ENCODE peak calls at places on chromosomes 3 and 15, in seven cellular contexts. P is Calu3, U is gastrocnemius medialis, Z is heart left ventricle, L is right atrium auricular region, R is endothelial cell, Y is RWPE1. A is an unnamed sample.

GRCh38 chr15:38541046-38541445 is 23.6 kb downstream of the RASGRP1 start:
- DNase-seq in Z (no peak), P (no peak), Y (no peak), L (no peak), R (no peak), U (no peak), A (no peak)

GRCh38 chr3:198081421-198081844 is 121.4 kb downstream of the LMLN start:
- DNase-seq in U (no peak), L (no peak), P (no peak), Z (no peak), R (peak), Y (no peak), A (no peak)

GRCh38 chr3:10340476-10340875 is 19.6 kb upstream of the SEC13 start:
- DNase-seq in R (no peak), Y (no peak), Z (no peak), U (no peak), P (no peak), L (no peak), A (no peak)

GRCh38 chr15:93052090-93052892 is 36.7 kb downstream of the RGMA start:
- DNase-seq in P (no peak), R (no peak), Y (no peak), Z (no peak), U (no peak), L (no peak), A (no peak)

GRCh38 chr15:36661042-36661441 is 81.6 kb downstream of the CDIN1 start:
- DNase-seq in R (no peak), L (no peak), Z (no peak), U (no peak), Y (no peak), P (no peak), A (no peak)

GRCh38 chr3:190175490-190175889 is 54.8 kb upstream of the P3H2 start:
- DNase-seq in Y (peak), P (no peak), U (no peak), L (no peak), R (no peak), Z (no peak), A (no peak)

GRCh38 chr3:139978966-139979365 is 44.0 kb downstream of the CLSTN2 start:
- DNase-seq in P (no peak), R (no peak), Y (no peak), Z (no peak), U (no peak), L (no peak), A (no peak)

GRCh38 chr3:100023150-100023549 is 91.2 kb downstream of the FILIP1L start:
- DNase-seq in Z (no peak), Y (no peak), P (no peak), L (no peak), R (no peak), U (no peak), A (no peak)

GRCh38 chr3:53795176-53795575 is 51.0 kb downstream of the CHDH start:
- DNase-seq in U (no peak), R (no peak), P (no peak), Z (no peak), Y (peak), L (no peak), A (no peak)

GRCh38 chr3:87503901-87504498 is 227.6 kb upstream of the POU1F1 start:
- DNase-seq in P (peak), Z (no peak), U (no peak), Y (peak), L (no peak), R (peak), A (peak)

GRCh38 chr3:193590088-193590856 is 2.7 kb upstream of the OPA1 start:
- DNase-seq in P (peak), U (no peak), Y (peak), R (no peak), Z (no peak), L (no peak), A (no peak)

GRCh38 chr15:99702895-99703602 is 30.2 kb downstream of the LYSMD4 start:
- DNase-seq in Z (no peak), Y (no peak), P (no peak), R (no peak), L (no peak), U (no peak), A (no peak)

GRCh38 chr15:39167114-39168058 is 413.5 kb upstream of the THBS1 start:
- DNase-seq in L (no peak), U (no peak), R (no peak), Y (no peak), Z (no peak), P (no peak), A (no peak)

GRCh38 chr3:126474498-126475410 is 937 bp downstream of the ZXDC start:
- DNase-seq in P (peak), R (peak), Z (peak), U (no peak), Y (no peak), L (peak), A (peak)

GRCh38 chr3:130981469-130981868 is 45.2 kb downstream of the ASTE1 start:
- DNase-seq in Z (no peak), R (no peak), P (no peak), L (no peak), U (no peak), Y (no peak), A (no peak)

GRCh38 chr15:49103002-49103401 is 52.4 kb downstream of the COPS2 start:
- DNase-seq in Y (no peak), U (no peak), P (no peak), L (no peak), R (no peak), Z (no peak), A (no peak)

GRCh38 chr3:4467522-4467867 is 426 bp upstream of the SUMF1 start:
- DNase-seq in U (no peak), Y (no peak), L (no peak), Z (no peak), R (no peak), P (no peak), A (no peak)

GRCh38 chr15:96367436-96368200 is 37.1 kb downstream of the NR2F2 start:
- DNase-seq in L (no peak), Z (no peak), Y (no peak), U (no peak), P (no peak), R (no peak), A (no peak)

GRCh38 chr3:196501316-196502064 is 2.1 kb downstream of the RNF168 start:
- DNase-seq in Y (no peak), P (no peak), R (no peak), U (no peak), L (no peak), Z (no peak), A (peak)

GRCh38 chr3:67647390-67647878 is 7.0 kb downstream of the SUCLG2 start:
- DNase-seq in Z (peak), R (no peak), P (peak), U (peak), L (no peak), Y (peak), A (no peak)

GRCh38 chr15:76196286-76196948 is 114.9 kb downstream of the ETFA start:
- DNase-seq in Y (peak), P (peak), R (no peak), L (no peak), U (peak), Z (peak), A (peak)

GRCh38 chr3:143134446-143134845 is 14.9 kb downstream of the CHST2 start:
- DNase-seq in L (no peak), P (peak), R (no peak), Z (no peak), Y (no peak), U (no peak), A (no peak)

GRCh38 chr3:126816956-126817777 is 113.1 kb downstream of the CHCHD6 start:
- DNase-seq in Y (no peak), L (no peak), P (no peak), R (no peak), U (no peak), Z (no peak), A (peak)

GRCh38 chr15:50112488-50113186 is 6.4 kb downstream of the ATP8B4 start:
- DNase-seq in Y (no peak), P (no peak), U (no peak), Z (peak), L (no peak), R (no peak), A (no peak)

GRCh38 chr3:52253314-52254260 is 8.0 kb downstream of the PPM1M start:
- DNase-seq in P (no peak), L (peak), Z (no peak), R (no peak), U (no peak), Y (no peak), A (no peak)

GRCh38 chr3:27990837-27991236 is 250.6 kb upstream of the CMC1 start:
- DNase-seq in U (no peak), Y (peak), Z (no peak), P (no peak), L (no peak), R (no peak), A (no peak)

GRCh38 chr3:184693011-184693975 is 18.6 kb downstream of the MAGEF1 start:
- DNase-seq in Z (no peak), R (no peak), L (no peak), P (no peak), Y (no peak), U (no peak), A (no peak)

GRCh38 chr3:126748701-126749546 is 44.9 kb downstream of the CHCHD6 start:
- DNase-seq in L (no peak), R (no peak), Z (no peak), P (no peak), Y (no peak), U (no peak), A (no peak)

GRCh38 chr15:64014995-64015394 is 31.3 kb downstream of the DAPK2 start:
- DNase-seq in Z (peak), Y (no peak), P (no peak), L (no peak), R (no peak), U (peak), A (no peak)

GRCh38 chr3:27216955-27217552 is 152.1 kb downstream of the NEK10 start:
- DNase-seq in L (no peak), Z (no peak), P (no peak), U (no peak), Y (peak), R (no peak), A (no peak)

GRCh38 chr15:64808785-64809453 is 16.5 kb downstream of the PIF1 start:
- DNase-seq in R (no peak), U (no peak), Z (no peak), Y (no peak), P (no peak), L (no peak), A (no peak)

GRCh38 chr15:79432345-79433311 is 492 bp downstream of the MINAR1 start:
- DNase-seq in R (no peak), L (no peak), U (no peak), Z (no peak), Y (peak), P (no peak), A (peak)
- TF ChIP-seq CTCF in R (no peak), L (no peak), U (no peak), Z (no peak), Y (no peak), P (no peak), A (no peak)

GRCh38 chr3:151159806-151160205 is 43.2 kb downstream of the GPR171 start:
- DNase-seq in P (no peak), L (no peak), Z (no peak), U (no peak), R (no peak), Y (no peak), A (no peak)

GRCh38 chr3:151152626-151153025 is 50.4 kb downstream of the GPR171 start:
- DNase-seq in R (no peak), U (no peak), L (no peak), Z (no peak), Y (no peak), P (no peak), A (no peak)

GRCh38 chr3:151154566-151154965 is 48.5 kb downstream of the GPR171 start:
- DNase-seq in P (no peak), Z (no peak), Y (no peak), L (no peak), R (no peak), U (no peak), A (no peak)

GRCh38 chr3:151155409-151156128 is 47.4 kb downstream of the GPR171 start:
- DNase-seq in Y (no peak), L (no peak), P (no peak), Z (no peak), U (no peak), R (no peak), A (no peak)

DNA sequence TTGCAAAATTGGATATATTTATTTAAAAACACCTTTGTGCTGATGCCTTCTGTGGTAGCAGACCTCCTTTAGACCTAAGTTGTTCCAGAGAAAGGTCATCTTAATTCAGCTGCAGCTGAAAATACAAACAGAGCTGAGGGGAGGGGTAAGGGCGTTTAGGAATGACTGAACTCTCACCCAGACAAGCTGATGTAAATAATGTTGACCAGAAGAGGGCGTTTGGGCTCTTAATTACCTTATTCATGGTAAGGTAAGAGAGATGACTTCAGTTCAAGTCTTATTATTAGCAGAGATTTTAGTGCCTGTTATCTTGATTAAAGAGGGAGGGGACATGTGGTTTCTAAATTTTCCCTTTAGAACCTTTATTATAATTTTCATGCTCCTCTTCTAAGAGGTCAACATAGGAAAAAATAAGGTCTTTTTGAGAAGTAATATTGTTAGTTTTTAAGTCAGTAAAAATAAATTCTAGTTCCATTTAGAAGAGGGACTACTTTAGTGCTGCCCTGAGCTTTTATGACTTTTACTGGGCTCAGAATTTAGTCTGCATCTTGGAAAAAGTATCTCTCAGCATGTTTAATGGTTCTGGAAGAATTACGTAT is 46.3 kb downstream of the GPR171 start:
- DNase-seq in R (peak), U (no peak), Z (no peak), Y (peak), P (peak), L (no peak), A (peak)
- TF ChIP-seq CTCF in R (peak), U (no peak), Z (peak), Y (peak), P (peak), L (peak), A (peak)

GRCh38 chr3:13420051-13420816 is at the start of gene NUP210:
- DNase-seq in R (peak), Z (no peak), U (no peak), Y (no peak), P (peak), L (no peak), A (peak)

GRCh38 chr3:13416002-13416793 is 3.9 kb downstream of the NUP210 start:
- DNase-seq in Y (no peak), Z (no peak), L (no peak), P (no peak), U (no peak), R (peak), A (peak)

GRCh38 chr3:13420817-13421755 is 964 bp upstream of the NUP210 start:
- DNase-seq in R (peak), U (no peak), L (no peak), Y (no peak), P (no peak), Z (no peak), A (no peak)

GRCh38 chr3:13415236-13416001 is 4.7 kb downstream of the NUP210 start:
- DNase-seq in R (no peak), Y (no peak), U (no peak), L (no peak), P (no peak), Z (no peak), A (no peak)

GRCh38 chr3:13419356-13420050 is 619 bp downstream of the NUP210 start:
- DNase-seq in L (no peak), Z (peak), U (no peak), R (peak), P (peak), Y (no peak), A (peak)
- TF ChIP-seq CTCF in L (no peak), Z (no peak), U (peak), R (no peak), P (no peak), Y (no peak), A (no peak)

GRCh38 chr3:39447637-39448483 is 19.6 kb upstream of the MOBP start:
- DNase-seq in Z (peak), U (peak), L (peak), Y (peak), R (peak), P (peak), A (peak)

GRCh38 chr3:39446444-39446843 is 21.0 kb upstream of the MOBP start:
- DNase-seq in U (no peak), L (no peak), Z (no peak), Y (no peak), R (no peak), P (no peak), A (no peak)

GRCh38 chr3:39440316-39440715 is 27.2 kb upstream of the MOBP start:
- DNase-seq in Z (no peak), R (no peak), L (peak), P (no peak), U (no peak), Y (no peak), A (no peak)

GRCh38 chr3:39445927-39446326 is 21.6 kb upstream of the MOBP start:
- DNase-seq in R (no peak), U (no peak), Y (no peak), Z (no peak), P (no peak), L (no peak), A (no peak)

GRCh38 chr3:39443530-39443929 is 23.9 kb upstream of the MOBP start:
- DNase-seq in Z (no peak), P (peak), U (no peak), L (no peak), Y (no peak), R (no peak), A (no peak)
- TF ChIP-seq CTCF in Z (no peak), P (no peak), U (no peak), L (no peak), Y (no peak), R (no peak), A (no peak)

GRCh38 chr15:52292780-52293392 is 2.7 kb downstream of the MYO5C start:
- DNase-seq in L (no peak), Y (no peak), R (no peak), Z (no peak), P (no peak), U (no peak), A (no peak)
- TF ChIP-seq CTCF in L (no peak), Y (no peak), R (no peak), Z (no peak), P (no peak), U (no peak), A (no peak)

A was measured in nephron progenitor cell.